ENCODE peak calls at places on chromosomes 5 and 9, in seven cellular contexts. J is NCI-H1092; G is COR-L47; B is GM18507; D is activated CD4-positive, alpha-beta T cell treated with anti-CD3 and anti-CD28 coated beads for 36 hours; U is Caki2; M is RPMI8226. I is an unnamed sample.
A peak's percentile ranks its signal among the peaks of the same experiment; 100 is the strongest.

GRCh38 chr5:157189223-157189622 is 8.6 kb downstream of the ITK start:
- DNase-seq in J (no peak), D (peak; percentile 71), U (no peak), B (no peak), G (no peak), M (no peak), I (no peak)

GRCh38 chr5:1008451-1009358 is at the start of gene NKD2:
- DNase-seq in B (peak; percentile 50), G (no peak), D (peak; percentile 66), U (no peak), M (peak; percentile 83), J (no peak), I (peak; percentile 83)

GRCh38 chr9:135588886-135589595 is 27.5 kb downstream of the PAEP start:
- DNase-seq in B (no peak), G (no peak), M (no peak), D (no peak), J (no peak), U (no peak), I (no peak)

GRCh38 chr9:72351538-72352453 is 13.2 kb downstream of the ZFAND5 start:
- DNase-seq in B (no peak), J (no peak), G (no peak), U (peak; percentile 62), M (no peak), D (peak; percentile 19), I (no peak)

GRCh38 chr5:150637245-150638052 is 3.0 kb upstream of the SYNPO start:
- DNase-seq in B (no peak), G (no peak), D (no peak), J (no peak), U (peak; percentile 96), M (no peak), I (no peak)

GRCh38 chr5:179166171-179166885 is 106.2 kb downstream of the ZNF354C start:
- DNase-seq in D (no peak), M (no peak), U (no peak), G (no peak), J (no peak), B (no peak), I (no peak)

GRCh38 chr5:3277590-3278196 is 317.9 kb upstream of the IRX1 start:
- DNase-seq in M (no peak), U (no peak), B (no peak), D (peak; percentile 52), G (no peak), J (no peak), I (no peak)

GRCh38 chr5:149838881-149839739 is 105.5 kb downstream of the PDE6A start:
- DNase-seq in U (peak; percentile 61), D (no peak), G (no peak), B (no peak), J (no peak), M (no peak), I (no peak)

GRCh38 chr5:58016329-58016728 is 443.6 kb downstream of the PLK2 start:
- DNase-seq in D (no peak), G (no peak), B (no peak), J (no peak), M (no peak), U (no peak), I (no peak)

GRCh38 chr5:166086568-166086967 is 2204.9 kb upstream of the WWC1 start:
- DNase-seq in G (no peak), B (no peak), U (no peak), J (no peak), M (no peak), D (no peak), I (no peak)

GRCh38 chr5:123147128-123147527 is 58.1 kb downstream of the PRDM6 start:
- DNase-seq in M (no peak), U (no peak), D (no peak), J (no peak), G (no peak), B (no peak), I (no peak)

GRCh38 chr5:17204133-17204489 is 13.3 kb upstream of the BASP1 start:
- DNase-seq in B (no peak), G (no peak), J (no peak), U (no peak), D (no peak), M (no peak), I (no peak)

GRCh38 chr9:81804306-81804705 is 115.0 kb upstream of the TLE1 start:
- DNase-seq in B (no peak), J (no peak), G (no peak), M (no peak), D (no peak), U (no peak), I (no peak)

GRCh38 chr9:136946893-136947891 is 2.1 kb downstream of the C8G start:
- DNase-seq in U (no peak), J (no peak), G (no peak), D (no peak), B (no peak), M (no peak), I (no peak)

GRCh38 chr9:128912270-128912853 is 8.4 kb upstream of the PHYHD1 start:
- DNase-seq in G (no peak), M (no peak), D (peak; percentile 54), B (no peak), J (no peak), U (no peak), I (no peak)

I was measured in GM19239.